ENCODE peak calls at places on chromosomes 1 and 21, in six cellular contexts. F is tibial nerve, Q is lower lobe of right lung, K is right atrium auricular region, H is BJ, Y is AG04450. U is an unnamed sample.

GRCh38 chr1:202017385-202018225 is 7.2 kb downstream of the ELF3 start:
- DNase-seq in K (no peak), Q (peak), H (no peak), F (no peak), Y (no peak), U (no peak)

GRCh38 chr1:216600730-216601426 is 122.4 kb downstream of the ESRRG start:
- DNase-seq in F (peak), Q (peak), K (peak), H (peak), Y (peak), U (peak)

GRCh38 chr1:221987860-221988520 is 246.1 kb upstream of the DUSP10 start:
- DNase-seq in Y (peak), K (no peak), H (no peak), F (no peak), Q (no peak), U (peak)

GRCh38 chr1:220892997-220893700 is 13.9 kb downstream of the HLX start:
- DNase-seq in F (no peak), K (no peak), Q (no peak), H (no peak), Y (no peak), U (no peak)

GRCh38 chr1:13960376-13960987 is 260.5 kb downstream of the PRDM2 start:
- DNase-seq in H (peak), F (peak), K (peak), Y (no peak), Q (peak), U (peak)

GRCh38 chr1:239098400-239099037 is 287.8 kb upstream of the CHRM3 start:
- DNase-seq in H (no peak), Y (no peak), Q (no peak), F (no peak), K (no peak), U (no peak)

GRCh38 chr1:109705411-109705810 is 6.6 kb upstream of the GSTM5 start:
- DNase-seq in Q (no peak), Y (no peak), F (no peak), H (no peak), K (no peak), U (no peak)

GRCh38 chr1:170692866-170693575 is 29.1 kb downstream of the PRRX1 start:
- DNase-seq in F (no peak), K (no peak), H (no peak), Q (no peak), Y (peak), U (peak)

GRCh38 chr1:65264197-65264929 is 45.0 kb upstream of the DNAJC6 start:
- DNase-seq in K (no peak), H (no peak), Y (no peak), F (peak), Q (no peak), U (peak)

GRCh38 chr1:42178249-42178648 is 13.7 kb upstream of the GUCA2A start:
- DNase-seq in Q (no peak), Y (no peak), K (no peak), F (no peak), H (no peak), U (no peak)

GRCh38 chr1:33334081-33334552 is 13.2 kb upstream of the A3GALT2 start:
- DNase-seq in Q (peak), Y (no peak), K (peak), F (peak), H (no peak), U (no peak)

GRCh38 chr1:215958836-215959235 is 391.7 kb downstream of the KCTD3 start:
- DNase-seq in Y (no peak), F (no peak), K (no peak), Q (no peak), H (no peak), U (no peak)

GRCh38 chr1:156106624-156107488 is 7.7 kb upstream of the LMNA start:
- DNase-seq in K (peak), H (no peak), Y (no peak), Q (no peak), F (peak), U (no peak)

GRCh38 chr21:15687208-15687607 is 42.6 kb upstream of the USP25 start:
- DNase-seq in Q (no peak), H (no peak), F (no peak), K (no peak), Y (no peak), U (no peak)

GRCh38 chr1:170768929-170769328 is 105.0 kb downstream of the PRRX1 start:
- DNase-seq in F (no peak), Q (no peak), H (no peak), K (no peak), Y (no peak), U (no peak)

GRCh38 chr1:7223334-7224080 is 438.3 kb downstream of the CAMTA1 start:
- DNase-seq in Q (no peak), K (no peak), Y (peak), H (peak), F (no peak), U (peak)

GRCh38 chr21:35326677-35327076 is 277.6 kb upstream of the RUNX1 start:
- DNase-seq in H (peak), Y (no peak), K (no peak), Q (no peak), F (no peak), U (no peak)

GRCh38 chr21:39869141-39869818 is 2.0 kb downstream of the PCP4 start:
- DNase-seq in Q (no peak), K (no peak), Y (no peak), H (no peak), F (no peak), U (no peak)

GRCh38 chr1:39301606-39302005 is 97.1 kb downstream of the MACF1 start:
- DNase-seq in H (no peak), F (no peak), K (no peak), Q (no peak), Y (no peak), U (peak)

GRCh38 chr21:41010981-41011380 is 157.0 kb upstream of the BACE2 start:
- DNase-seq in H (no peak), F (no peak), K (no peak), Y (no peak), Q (no peak), U (no peak)

GRCh38 chr21:32484706-32485380 is 72.3 kb downstream of the EVA1C start:
- DNase-seq in K (no peak), Q (peak), F (no peak), H (no peak), Y (no peak), U (no peak)

GRCh38 chr1:119348941-119349340 is 19.6 kb upstream of the HAO2 start:
- DNase-seq in Q (no peak), K (no peak), H (no peak), Y (no peak), F (no peak), U (no peak)

GRCh38 chr1:200889571-200889970 is 5.1 kb upstream of the INAVA start:
- DNase-seq in F (no peak), H (no peak), Q (no peak), K (no peak), Y (no peak), U (no peak)

GRCh38 chr1:41500378-41500777 is 15.9 kb upstream of the EDN2 start:
- DNase-seq in Y (no peak), H (no peak), F (no peak), Q (peak), K (no peak), U (no peak)

GRCh38 chr1:177033628-177034027 is 130.9 kb downstream of the ASTN1 start:
- DNase-seq in K (no peak), Y (no peak), Q (no peak), F (no peak), H (no peak), U (no peak)

GRCh38 chr21:39077816-39078215 is 105.4 kb downstream of the PSMG1 start:
- DNase-seq in K (no peak), Y (no peak), Q (no peak), F (no peak), H (peak), U (no peak)

GRCh38 chr1:66480162-66480561 is 53.8 kb upstream of the SGIP1 start:
- DNase-seq in K (no peak), Q (no peak), Y (no peak), F (no peak), H (no peak), U (no peak)

GRCh38 chr1:210467440-210468040 is 138.8 kb downstream of the HHAT start:
- DNase-seq in K (no peak), Q (no peak), H (peak), F (no peak), Y (no peak), U (no peak)

GRCh38 chr1:33758698-33759097 is 105.2 kb upstream of the HMGB4 start:
- DNase-seq in K (peak), Q (no peak), Y (peak), H (peak), F (peak), U (peak)

GRCh38 chr1:85554630-85555327 is 25.8 kb upstream of the CCN1 start:
- DNase-seq in Q (no peak), K (no peak), H (no peak), Y (no peak), F (no peak), U (peak)

GRCh38 chr1:3529099-3529729 is 74.7 kb downstream of the ARHGEF16 start:
- DNase-seq in H (no peak), K (no peak), Y (no peak), Q (no peak), F (no peak), U (no peak)

GRCh38 chr1:55931272-55931940 is 648.0 kb downstream of the PLPP3 start:
- DNase-seq in Q (no peak), F (no peak), H (no peak), Y (no peak), K (no peak), U (peak)

GRCh38 chr1:233172201-233172600 is 123.3 kb downstream of the PCNX2 start:
- DNase-seq in K (no peak), F (peak), Y (no peak), H (no peak), Q (no peak), U (peak)

GRCh38 chr1:96187027-96187426 is 534.6 kb upstream of the PTBP2 start:
- DNase-seq in H (no peak), Y (no peak), F (no peak), K (no peak), Q (no peak), U (no peak)

GRCh38 chr1:109162626-109163025 is 48.7 kb downstream of the ELAPOR1 start:
- DNase-seq in H (no peak), Q (no peak), K (no peak), F (no peak), Y (no peak), U (no peak)

GRCh38 chr1:1204998-1205768 is 1.2 kb downstream of the TNFRSF18 start:
- DNase-seq in H (no peak), Q (peak), Y (no peak), K (no peak), F (no peak), U (no peak)

GRCh38 chr1:207077470-207078377 is 10.9 kb upstream of the C4BPB start:
- DNase-seq in K (peak), F (peak), Y (peak), Q (no peak), H (peak), U (peak)

GRCh38 chr1:244239261-244239770 is 188.2 kb downstream of the ZBTB18 start:
- DNase-seq in Q (no peak), F (no peak), H (no peak), Y (no peak), K (no peak), U (peak)

GRCh38 chr1:50139339-50139738 is 30.6 kb downstream of the ELAVL4 start:
- DNase-seq in H (no peak), K (no peak), Y (no peak), Q (no peak), F (no peak), U (no peak)

GRCh38 chr1:204752688-204753040 is 67.1 kb upstream of the LRRN2 start:
- DNase-seq in F (no peak), K (no peak), H (no peak), Y (no peak), Q (no peak), U (no peak)

GRCh38 chr1:204756349-204756748 is 70.8 kb upstream of the LRRN2 start:
- DNase-seq in K (no peak), Q (no peak), H (no peak), F (no peak), Y (no peak), U (no peak)

GRCh38 chr1:204754821-204755220 is 69.3 kb upstream of the LRRN2 start:
- DNase-seq in Y (no peak), F (no peak), K (no peak), H (no peak), Q (no peak), U (no peak)

GRCh38 chr1:204751480-204751879 is 65.9 kb upstream of the LRRN2 start:
- DNase-seq in K (no peak), F (no peak), Y (no peak), H (no peak), Q (no peak), U (no peak)

DNA sequence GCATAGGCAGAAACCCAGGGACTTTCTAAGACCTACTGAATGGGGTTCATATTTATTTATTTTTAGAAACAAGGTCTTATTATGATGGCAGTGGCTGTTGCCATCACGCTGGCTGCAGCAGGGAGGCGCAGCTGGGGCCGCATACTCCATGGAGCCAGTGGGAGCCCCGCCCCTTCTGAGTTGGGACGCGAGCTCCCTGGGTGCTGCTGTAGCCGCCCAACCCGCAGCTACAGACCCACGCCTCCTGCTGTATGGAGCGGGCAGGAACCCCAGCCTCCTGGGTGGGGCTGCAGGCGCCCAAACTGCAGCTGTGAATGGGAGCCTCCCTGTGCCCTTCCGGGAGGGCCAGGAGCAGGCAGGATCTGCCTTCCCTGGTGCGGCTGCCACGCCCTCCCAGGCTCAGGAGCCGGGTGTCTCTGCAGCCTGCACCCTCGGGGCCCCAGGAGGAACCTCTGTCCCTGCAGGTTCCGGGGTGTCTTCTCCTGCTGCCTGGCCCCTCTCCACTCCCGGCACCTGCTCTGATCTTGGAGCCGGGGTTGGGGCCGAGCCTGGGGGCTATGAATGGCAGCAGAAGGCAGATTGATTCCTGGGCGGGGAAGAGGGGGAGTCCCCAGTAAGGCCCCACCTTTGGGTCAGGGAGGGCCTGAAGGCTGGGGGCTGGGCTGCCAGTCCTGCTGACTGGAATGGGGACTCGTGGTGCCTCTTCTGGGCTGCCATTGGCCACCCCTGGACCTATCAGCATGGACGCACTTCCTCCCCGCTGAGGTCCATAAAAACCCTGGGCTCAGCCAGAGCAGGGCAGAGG is 66.5 kb upstream of the LRRN2 start:
- DNase-seq in K (no peak), Y (no peak), Q (no peak), H (no peak), F (no peak), U (no peak)
- TF ChIP-seq CTCF in K (no peak), Y (no peak), Q (no peak), H (no peak), F (no peak), U (no peak)

DNA sequence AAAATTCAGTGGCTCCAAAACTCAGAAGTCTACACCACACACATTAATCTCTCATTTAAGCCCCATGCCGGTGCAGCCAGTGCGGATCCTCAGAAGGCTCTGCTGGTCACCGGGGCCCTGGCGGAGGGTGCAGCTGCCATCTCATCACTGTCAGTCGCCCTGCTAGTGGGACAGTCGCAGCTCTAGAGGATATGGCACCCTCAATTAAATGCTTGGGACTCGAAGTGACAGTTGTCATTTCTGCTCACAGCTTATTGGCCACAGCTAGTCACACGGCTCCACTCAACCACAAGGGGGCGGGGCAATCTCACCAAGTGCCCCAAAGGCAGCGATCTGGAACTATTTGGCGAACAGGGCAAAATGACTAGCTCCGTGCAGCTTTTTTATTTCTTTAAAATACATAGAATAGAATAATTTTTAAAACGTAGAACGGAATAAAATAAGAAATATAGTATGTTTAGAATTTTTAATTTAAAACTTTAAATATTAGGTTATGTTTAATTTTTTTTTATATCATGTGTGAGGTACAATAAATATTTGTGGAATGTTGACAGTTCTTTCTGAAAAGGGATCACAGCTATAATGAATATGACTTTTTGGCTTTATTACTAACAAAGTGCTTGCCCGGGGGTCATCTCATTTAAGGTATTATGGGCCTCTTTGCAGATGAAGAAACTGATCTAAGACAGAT is 8.0 kb upstream of the MAN1C1 start:
- DNase-seq in Y (no peak), F (peak), K (peak), H (no peak), Q (peak), U (peak)
- H3K4me3 ChIP-seq in Y (no peak), F (no peak), K (no peak), H (no peak), Q (peak), U (no peak)

GRCh38 chr1:178725603-178726517 is 816 bp downstream of the RALGPS2 start:
- DNase-seq in Q (peak), F (peak), K (no peak), Y (no peak), H (no peak), U (peak)
- TF ChIP-seq CTCF in Q (no peak), F (no peak), K (no peak), Y (peak), H (peak), U (no peak)

DNA sequence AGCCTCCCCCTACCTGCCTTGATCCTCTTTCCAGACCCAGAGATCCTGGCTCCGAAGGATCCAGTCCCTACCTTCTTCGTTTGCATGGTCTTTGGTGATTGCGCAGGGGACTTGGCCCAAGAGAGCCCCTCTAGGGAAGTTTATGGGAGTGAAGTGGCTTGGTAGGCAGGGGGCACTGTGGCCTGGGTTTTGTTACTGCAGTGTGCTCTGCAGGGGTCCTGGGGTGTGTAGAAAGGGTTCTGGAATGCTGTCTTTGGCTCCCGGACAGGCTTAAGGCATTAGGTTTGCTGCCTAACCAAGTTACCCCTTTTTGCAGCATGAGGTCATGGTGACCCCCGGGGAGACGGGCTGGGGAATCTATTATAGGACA is 3.8 kb downstream of the ATP8B2 start:
- DNase-seq in F (no peak), H (no peak), Y (no peak), K (no peak), Q (no peak), U (peak)
- H3K4me3 ChIP-seq in F (peak), H (peak), Y (peak), K (no peak), Q (peak), U (peak)

GRCh38 chr1:54054438-54054749 is 986 bp downstream of the TCEANC2 start:
- DNase-seq in Q (no peak), K (no peak), F (no peak), Y (no peak), H (no peak), U (no peak)
- TF ChIP-seq CTCF in Q (no peak), K (no peak), F (no peak), Y (no peak), H (no peak), U (no peak)

U was measured in astrocyte of the spinal cord.